ENCODE peak calls at places on chromosomes 1 and 21, in eight cellular contexts. K is neuronal stem cell, M is MM.1S, Z is mammary epithelial cell, Q is OCI-LY7, G is hepatocyte, V is SK-N-SH, P is neural progenitor cell. A is an unnamed sample.
A peak's percentile ranks its signal among the peaks of the same experiment; 100 is the strongest.

GRCh38 chr1:32538887-32539583 is at the start of gene ZBTB8A:
- DNase-seq in K (peak; percentile 44), M (peak; percentile 48), Z (peak; percentile 56), Q (peak; percentile 5), G (peak; percentile 70), V (peak; percentile 83), P (no peak), A (peak; percentile 55)

GRCh38 chr1:25523512-25523911 is 19.9 kb upstream of the LDLRAP1 start:
- DNase-seq in K (peak; percentile 51), M (no peak), Z (no peak), Q (peak; percentile 18), G (no peak), V (peak; percentile 65), P (peak; percentile 38), A (no peak)

GRCh38 chr21:43667191-43667904 is 8.0 kb downstream of the RRP1B start:
- DNase-seq in K (no peak), M (no peak), Z (peak; percentile 68), Q (no peak), G (no peak), V (no peak), P (no peak), A (no peak)

GRCh38 chr1:222171005-222171404 is 376.9 kb downstream of the HHIPL2 start:
- DNase-seq in K (no peak), M (peak; percentile 50), Z (peak; percentile 51), Q (peak; percentile 24), G (peak; percentile 56), V (peak; percentile 29), P (peak; percentile 58), A (no peak)

GRCh38 chr1:62621907-62622306 is 24.6 kb downstream of the ANGPTL3 start:
- DNase-seq in K (no peak), M (no peak), Z (peak; percentile 81), Q (no peak), G (peak; percentile 74), V (no peak), P (no peak), A (no peak)

GRCh38 chr1:248790456-248790855 is 34.9 kb upstream of the LYPD8 start:
- DNase-seq in K (no peak), M (no peak), Z (no peak), Q (no peak), G (no peak), V (no peak), P (no peak), A (no peak)

GRCh38 chr1:29461115-29461739 is 224.9 kb downstream of the PTPRU start:
- DNase-seq in K (no peak), M (no peak), Z (no peak), Q (no peak), G (no peak), V (no peak), P (no peak), A (no peak)

GRCh38 chr21:44878053-44878982 is 4.8 kb upstream of the PTTG1IP start:
- DNase-seq in K (no peak), M (no peak), Z (no peak), Q (no peak), G (peak; percentile 60), V (no peak), P (no peak), A (no peak)

GRCh38 chr1:55049271-55049913 is 10.0 kb downstream of the PCSK9 start:
- DNase-seq in K (no peak), M (no peak), Z (no peak), Q (no peak), G (no peak), V (no peak), P (no peak), A (no peak)

GRCh38 chr1:246576709-246577032 is 10.4 kb downstream of the CNST start:
- DNase-seq in K (no peak), M (no peak), Z (no peak), Q (no peak), G (no peak), V (no peak), P (no peak), A (no peak)

GRCh38 chr1:246580497-246581047 is 14.3 kb downstream of the CNST start:
- DNase-seq in K (no peak), M (no peak), Z (no peak), Q (no peak), G (no peak), V (no peak), P (no peak), A (no peak)

GRCh38 chr1:246577720-246578106 is 11.5 kb downstream of the CNST start:
- DNase-seq in K (no peak), M (peak; percentile 55), Z (no peak), Q (no peak), G (no peak), V (no peak), P (no peak), A (no peak)

GRCh38 chr1:246579818-246580217 is 13.6 kb downstream of the CNST start:
- DNase-seq in K (no peak), M (peak; percentile 61), Z (no peak), Q (peak; percentile 62), G (no peak), V (no peak), P (no peak), A (no peak)

DNA sequence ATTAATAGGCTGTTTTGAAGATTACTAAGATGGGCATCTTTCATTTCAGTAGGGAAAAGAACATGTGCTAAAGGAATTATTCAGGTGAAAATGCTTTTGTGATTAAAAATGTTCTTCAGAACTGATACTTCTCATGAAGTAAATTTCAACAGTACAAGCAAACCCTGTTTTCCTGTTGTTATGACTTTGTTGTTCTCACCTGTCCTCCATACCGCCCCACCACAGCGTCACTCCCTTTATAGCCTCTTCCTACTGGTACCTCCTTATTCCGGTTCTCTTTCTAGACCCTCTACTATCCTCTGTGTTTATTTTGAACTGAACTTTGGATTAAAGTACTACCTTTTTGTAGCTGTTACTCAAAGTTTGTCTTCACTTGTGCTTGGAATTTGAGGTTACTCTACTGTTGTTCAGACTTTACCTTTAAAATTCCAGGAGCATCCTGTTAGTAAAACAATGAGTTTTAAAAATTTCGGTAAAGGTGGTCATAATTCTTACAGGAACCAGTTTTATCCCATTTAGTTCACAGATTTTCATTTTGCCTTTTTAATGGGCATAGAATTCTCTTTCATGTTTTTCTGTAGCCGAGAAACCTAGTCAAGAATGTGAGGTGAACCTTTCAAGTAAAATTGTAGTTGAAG is 10.9 kb downstream of the CNST start:
- DNase-seq in K (no peak), M (no peak), Z (no peak), Q (no peak), G (no peak), V (no peak), P (no peak), A (no peak)
- H2AFZ ChIP-seq in K (no peak overlapping the region), M (peak overlapping the region; percentile 3), Z (no peak overlapping the region), Q (no peak overlapping the region), G (no peak overlapping the region), V (no peak overlapping the region), P (no peak overlapping the region), A (no peak overlapping the region)

DNA sequence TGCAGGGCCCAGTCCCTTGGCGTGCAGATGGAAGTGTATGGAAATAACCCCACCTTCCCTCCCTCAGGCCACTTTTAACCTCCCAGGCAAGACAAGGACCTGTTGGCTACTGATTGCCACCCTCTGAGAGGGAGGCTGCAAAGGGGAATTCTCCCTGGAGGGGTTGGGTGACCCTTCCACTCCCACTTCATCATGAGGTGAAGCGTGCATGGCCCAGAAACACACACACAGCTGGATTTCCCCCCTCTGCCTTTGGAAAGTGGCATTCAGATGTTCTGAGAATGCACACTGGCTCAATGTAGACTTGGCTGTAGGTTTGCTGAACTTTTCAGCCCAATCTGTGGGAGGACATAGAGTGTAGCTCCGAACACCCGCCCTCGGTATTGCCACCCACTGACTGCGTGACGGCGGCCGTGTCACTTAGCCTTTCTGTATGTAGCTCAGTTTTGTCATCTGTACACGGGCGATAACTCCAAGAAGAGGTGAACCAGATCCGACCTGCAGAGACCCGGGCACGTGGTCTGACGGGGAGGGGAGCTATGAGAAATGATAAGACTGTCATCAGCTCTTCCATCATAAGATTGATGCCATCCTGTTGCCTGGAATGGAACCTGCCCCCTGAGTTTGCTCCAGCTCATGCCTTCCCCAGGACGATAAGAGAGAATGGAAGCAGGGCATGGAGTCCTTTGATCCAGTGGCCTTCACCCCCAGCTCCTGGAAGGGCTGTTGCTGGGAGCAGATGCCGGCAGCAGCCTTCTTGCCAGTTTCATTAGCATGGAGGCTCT is 19.2 kb downstream of the MIIP start:
- DNase-seq in K (no peak), M (no peak), Z (no peak), Q (no peak), G (no peak), V (no peak), P (no peak), A (no peak)
- H2AFZ ChIP-seq in K (peak overlapping the region; percentile 65), M (no peak overlapping the region), Z (no peak overlapping the region), Q (no peak overlapping the region), G (no peak overlapping the region), V (no peak overlapping the region), P (no peak overlapping the region), A (no peak overlapping the region)

GRCh38 chr1:153292740-153293479 is 19.8 kb downstream of the PGLYRP3 start:
- DNase-seq in K (no peak), M (no peak), Z (no peak), Q (no peak), G (no peak), V (no peak), P (no peak), A (no peak)

GRCh38 chr1:153292185-153292584 is 20.6 kb downstream of the PGLYRP3 start:
- DNase-seq in K (no peak), M (no peak), Z (no peak), Q (no peak), G (no peak), V (no peak), P (no peak), A (no peak)

GRCh38 chr1:153293480-153293775 is 19.3 kb downstream of the PGLYRP3 start:
- DNase-seq in K (no peak), M (no peak), Z (peak; percentile 90), Q (no peak), G (no peak), V (no peak), P (no peak), A (no peak)

GRCh38 chr1:153291514-153291913 is 21.2 kb downstream of the PGLYRP3 start:
- DNase-seq in K (no peak), M (no peak), Z (no peak), Q (no peak), G (no peak), V (no peak), P (no peak), A (no peak)

DNA sequence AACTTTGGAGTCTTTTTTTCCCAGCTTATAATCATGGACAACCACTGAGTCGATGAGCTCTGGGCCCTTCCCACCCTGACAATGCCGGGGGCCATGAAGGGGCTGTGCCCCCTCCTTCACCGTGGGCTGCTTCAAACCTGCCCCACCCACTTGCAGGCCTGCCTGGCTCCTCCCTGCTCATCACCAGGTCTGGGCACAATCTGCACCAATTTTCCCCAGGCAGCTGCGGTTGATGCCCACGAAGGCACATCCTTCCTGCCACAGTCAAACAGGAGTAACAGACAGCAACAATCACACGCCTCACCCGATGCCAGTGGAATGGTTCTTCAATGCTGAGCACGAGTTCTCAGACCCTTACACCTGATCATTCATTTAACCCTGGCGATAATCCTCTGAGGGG is 18.9 kb downstream of the PGLYRP3 start:
- DNase-seq in K (no peak), M (no peak), Z (no peak), Q (no peak), G (no peak), V (no peak), P (no peak), A (peak; percentile 17)
- H2AFZ ChIP-seq in K (no peak overlapping the region), M (peak overlapping the region; percentile 3), Z (peak overlapping the region; percentile 63), Q (no peak overlapping the region), G (no peak overlapping the region), V (no peak overlapping the region), P (no peak overlapping the region), A (no peak overlapping the region)

DNA sequence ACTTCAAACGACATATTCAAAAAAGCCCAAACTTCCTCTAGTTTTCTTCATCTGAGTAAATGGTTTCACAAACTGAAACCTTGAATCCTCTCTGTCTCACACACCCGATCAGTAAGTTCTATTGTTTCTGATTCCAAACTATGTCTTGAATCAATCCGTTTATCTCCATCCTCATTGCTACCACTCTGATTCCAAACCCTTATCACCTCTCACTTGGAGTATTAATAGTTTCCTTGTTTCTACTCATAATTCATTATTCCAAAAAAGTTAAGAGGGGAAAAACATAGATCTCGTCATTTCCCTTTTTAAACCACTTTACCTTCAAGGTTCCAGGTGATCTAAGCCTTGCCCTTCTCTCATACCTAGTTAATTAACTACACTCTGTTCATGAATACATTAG is 1.7 kb upstream of the METTL18 start:
- DNase-seq in K (no peak), M (peak; percentile 14), Z (no peak), Q (no peak), G (no peak), V (no peak), P (no peak), A (no peak)
- H2AFZ ChIP-seq in K (no peak overlapping the region), M (peak overlapping the region; percentile 94), Z (no peak overlapping the region), Q (no peak overlapping the region), G (no peak overlapping the region), V (no peak overlapping the region), P (no peak overlapping the region), A (no peak overlapping the region)